ENCODE peak calls at places on chromosome 1, in eight cellular contexts. Z is CD8-positive, alpha-beta memory T cell; F is neuronal stem cell; D is CD8-positive, alpha-beta T cell; Q is aorta; O is uterus; P is mesenchymal stem cell; N is kidney epithelial cell. H is an unnamed sample.

GRCh38 chr1:36366091-36366661 is 19.5 kb downstream of the STK40 start:
- DNase-seq in Z (peak; percentile 81), F (peak; percentile 57), D (peak; percentile 65), Q (peak; percentile 71), O (peak; percentile 37), P (peak; percentile 53), N (no peak), H (peak; percentile 33)

GRCh38 chr1:36207339-36207738 is 16.9 kb upstream of the THRAP3 start:
- DNase-seq in Z (no peak), F (no peak), D (no peak), Q (peak; percentile 92), O (peak; percentile 53), P (peak; percentile 44), N (no peak), H (peak; percentile 87)

GRCh38 chr1:236394905-236395779 is 1.1 kb downstream of the EDARADD start:
- DNase-seq in Z (no peak), F (peak; percentile 46), D (peak; percentile 55), Q (no peak), O (peak; percentile 17), P (peak; percentile 38), N (no peak), H (peak; percentile 45)

GRCh38 chr1:234870020-234870378 is 258.6 kb downstream of the TOMM20 start:
- DNase-seq in Z (no peak), F (no peak), D (no peak), Q (no peak), O (peak; percentile 5), P (no peak), N (no peak), H (no peak)

GRCh38 chr1:67100833-67101232 is 33.9 kb downstream of the C1orf141 start:
- DNase-seq in Z (no peak), F (no peak), D (no peak), Q (no peak), O (no peak), P (no peak), N (no peak), H (no peak)

GRCh38 chr1:153849487-153850185 is 73.1 kb downstream of the GATAD2B start:
- DNase-seq in Z (no peak), F (no peak), D (no peak), Q (no peak), O (no peak), P (no peak), N (no peak), H (no peak)

GRCh38 chr1:103513720-103514119 is 11.8 kb upstream of the RNPC3 start:
- DNase-seq in Z (no peak), F (no peak), D (no peak), Q (no peak), O (no peak), P (no peak), N (no peak), H (peak; percentile 51)

GRCh38 chr1:1148061-1148460 is 25.6 kb upstream of the TTLL10 start:
- DNase-seq in Z (no peak), F (no peak), D (no peak), Q (no peak), O (no peak), P (no peak), N (no peak), H (no peak)

GRCh38 chr1:18926315-18927081 is 24.1 kb upstream of the ALDH4A1 start:
- DNase-seq in Z (peak; percentile 77), F (no peak), D (peak; percentile 84), Q (peak; percentile 92), O (no peak), P (peak; percentile 97), N (peak; percentile 94), H (peak; percentile 98)

GRCh38 chr1:3249236-3249845 is 180.3 kb downstream of the PRDM16 start:
- DNase-seq in Z (no peak), F (peak; percentile 95), D (no peak), Q (no peak), O (no peak), P (no peak), N (no peak), H (no peak)

GRCh38 chr1:115338457-115338820 is 390 bp upstream of the NGF start:
- DNase-seq in Z (no peak), F (no peak), D (no peak), Q (peak; percentile 50), O (no peak), P (no peak), N (no peak), H (no peak)

GRCh38 chr1:111825217-111825616 is 69.5 kb downstream of the DDX20 start:
- DNase-seq in Z (no peak), F (no peak), D (no peak), Q (no peak), O (no peak), P (no peak), N (no peak), H (no peak)

GRCh38 chr1:147384805-147385204 is 142.3 kb downstream of the CHD1L start:
- DNase-seq in Z (no peak), F (no peak), D (no peak), Q (no peak), O (no peak), P (no peak), N (no peak), H (no peak)

GRCh38 chr1:116671835-116672234 is 4.3 kb upstream of the IGSF3 start:
- DNase-seq in Z (no peak), F (no peak), D (no peak), Q (no peak), O (no peak), P (no peak), N (no peak), H (no peak)

GRCh38 chr1:227072991-227073390 is 132.9 kb downstream of the COQ8A start:
- DNase-seq in Z (no peak), F (no peak), D (no peak), Q (no peak), O (no peak), P (peak; percentile 33), N (no peak), H (peak; percentile 72)

GRCh38 chr1:169105087-169105433 is 1.4 kb upstream of the ATP1B1 start:
- DNase-seq in Z (no peak), F (no peak), D (no peak), Q (no peak), O (no peak), P (no peak), N (no peak), H (no peak)

GRCh38 chr1:228101614-228101993 is 1.5 kb downstream of the C1orf35 start:
- DNase-seq in Z (no peak), F (no peak), D (no peak), Q (no peak), O (no peak), P (no peak), N (no peak), H (no peak)

GRCh38 chr1:226738995-226739695 is at the start of gene ITPKB:
- DNase-seq in Z (peak; percentile 88), F (no peak), D (peak; percentile 65), Q (peak; percentile 69), O (peak; percentile 68), P (peak; percentile 88), N (peak; percentile 28), H (peak; percentile 72)

DNA sequence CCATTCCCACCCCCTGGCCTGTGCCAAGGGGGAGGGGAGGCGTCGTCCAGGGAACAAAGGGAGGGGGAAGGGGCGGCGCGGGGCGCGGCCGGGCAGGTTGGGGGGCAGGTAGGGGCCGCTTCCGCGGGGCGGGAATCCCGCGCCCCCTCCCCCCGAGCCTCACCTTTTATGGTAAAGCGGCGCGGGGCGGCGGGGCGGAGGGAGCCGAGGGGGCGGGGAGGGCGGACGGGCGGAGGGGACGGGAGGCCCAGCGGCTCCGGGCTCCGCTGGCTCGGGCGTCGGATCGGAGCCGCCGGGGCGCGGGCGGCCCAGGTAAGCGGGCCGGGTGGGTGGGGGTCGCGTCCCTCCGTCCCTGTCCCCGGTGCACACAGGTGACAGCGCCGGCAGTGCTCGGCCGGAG is at the start of gene FBLIM1:
- DNase-seq in Z (no peak), F (no peak), D (no peak), Q (no peak), O (peak; percentile 42), P (no peak), N (no peak), H (peak; percentile 49)
- H3K4me3 ChIP-seq in Z (no peak within 1 kb of the TSS), F (peak within 1 kb of the TSS; percentile 91), D (peak within 1 kb of the TSS; percentile 19), Q (peak within 1 kb of the TSS; percentile 99), O (peak within 1 kb of the TSS; percentile 88), P (peak within 1 kb of the TSS; percentile 86), N (peak within 1 kb of the TSS; percentile 90), H (peak within 1 kb of the TSS; percentile 77)

DNA sequence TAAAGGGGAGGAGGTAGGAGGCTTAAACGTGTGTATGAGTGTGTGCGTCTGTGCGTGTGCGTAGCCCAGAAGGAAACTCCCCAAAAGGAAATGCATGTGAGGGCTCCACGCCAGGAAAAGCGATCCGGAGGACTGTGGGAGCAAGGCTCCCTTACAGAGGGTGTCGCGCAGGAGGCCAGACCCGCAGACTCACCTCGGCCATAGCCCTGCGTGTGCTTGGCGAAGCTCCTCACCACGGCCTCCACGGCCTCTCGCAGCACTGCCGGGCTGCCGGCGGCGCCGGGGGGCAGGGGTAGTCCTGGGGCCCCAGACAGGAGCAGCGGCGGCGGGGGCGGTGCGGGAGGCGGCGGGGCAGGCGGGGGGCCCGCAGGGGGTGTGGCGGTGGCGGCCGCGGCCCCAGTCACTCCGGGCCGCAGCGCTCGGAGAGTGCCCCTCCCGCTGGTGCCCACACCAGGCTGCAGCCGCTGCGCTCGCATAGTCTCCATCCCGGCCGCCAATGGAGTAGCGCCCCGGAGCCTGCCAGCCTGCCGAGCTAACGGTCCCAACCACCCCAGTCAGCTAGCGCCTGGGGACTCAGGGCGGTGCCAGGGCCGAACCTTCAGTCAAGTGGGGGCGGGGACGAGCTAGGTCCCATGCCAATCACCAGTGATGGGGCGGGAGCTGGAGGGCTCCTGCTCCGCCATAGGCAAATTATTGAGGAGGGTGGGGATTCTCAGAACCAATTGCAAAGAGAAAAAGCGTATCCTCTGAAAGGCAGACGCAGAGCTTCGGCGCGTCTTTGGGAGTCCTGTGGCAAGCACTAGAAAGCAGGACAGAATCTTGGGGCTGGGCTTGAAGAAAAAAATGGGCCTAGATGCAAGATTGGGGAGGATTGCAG is at the start of gene LIX1L:
- DNase-seq in Z (peak; percentile 95), F (peak; percentile 94), D (peak; percentile 96), Q (peak; percentile 98), O (peak; percentile 96), P (peak; percentile 98), N (peak; percentile 79), H (peak; percentile 99)
- H3K27me3 ChIP-seq in Z (no peaks in the 10 kb centered on the region), F (peaks cover 37% of the 10 kb centered on the region), D (no peaks in the 10 kb centered on the region), Q (no peaks in the 10 kb centered on the region), O (no peaks in the 10 kb centered on the region), P (no peaks in the 10 kb centered on the region), N (no peaks in the 10 kb centered on the region), H (no peaks in the 10 kb centered on the region)

GRCh38 chr1:200041337-200042118 is 14.0 kb downstream of the NR5A2 start:
- DNase-seq in Z (no peak), F (peak; percentile 18), D (no peak), Q (no peak), O (no peak), P (no peak), N (no peak), H (no peak)
- H3K4me3 ChIP-seq in Z (no peak overlapping the region), F (no peak overlapping the region), D (no peak overlapping the region), Q (no peak overlapping the region), O (peak overlapping the region; percentile 23), P (no peak overlapping the region), N (no peak overlapping the region), H (no peak overlapping the region)

DNA sequence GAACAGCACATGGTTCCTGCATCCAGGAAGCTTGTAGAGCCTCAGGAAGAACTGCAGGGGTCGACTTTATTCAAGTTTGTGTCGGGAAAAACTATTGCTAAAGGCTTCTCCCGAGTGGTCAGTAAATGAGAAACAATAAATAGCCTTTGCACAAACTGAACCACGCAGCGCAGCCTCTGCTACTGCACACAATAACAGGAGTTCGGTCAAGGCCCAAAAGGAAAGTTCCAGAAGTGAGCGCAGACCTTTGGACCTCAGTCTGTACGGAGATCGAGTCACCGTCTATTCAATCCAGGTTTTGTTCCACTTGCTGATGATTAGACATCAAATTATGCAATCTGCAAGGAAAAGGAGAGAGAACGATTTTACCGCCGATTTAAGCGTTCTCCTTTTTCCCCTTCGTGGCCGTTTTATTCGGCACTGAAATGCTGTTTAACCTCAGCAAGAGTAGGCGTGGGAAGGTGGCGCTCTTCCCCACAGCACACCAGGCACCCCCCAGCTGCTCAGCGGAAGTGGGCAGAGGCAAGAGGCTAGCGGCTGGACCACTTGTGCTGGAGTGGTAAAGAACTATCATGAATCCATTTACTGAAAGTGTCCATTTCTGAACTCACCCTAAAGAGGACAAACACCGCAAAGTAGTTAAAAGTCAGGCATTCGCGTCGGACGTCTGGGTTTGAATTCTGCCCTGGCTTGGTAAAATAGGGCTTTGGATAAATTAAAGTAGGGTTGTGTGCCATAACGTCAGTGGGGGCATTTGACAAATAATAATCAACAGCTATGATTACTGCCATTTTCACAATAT is 6.1 kb upstream of the LHX8 start:
- DNase-seq in Z (no peak), F (no peak), D (no peak), Q (no peak), O (no peak), P (no peak), N (no peak), H (no peak)
- H3K27me3 ChIP-seq in Z (peaks cover 5% of the 10 kb centered on the region), F (peaks cover 54% of the 10 kb centered on the region), D (peaks cover 16% of the 10 kb centered on the region), Q (peaks cover 2% of the 10 kb centered on the region), O (no peaks in the 10 kb centered on the region), P (peaks cover 70% of the 10 kb centered on the region), N (peaks cover 83% of the 10 kb centered on the region), H (peaks cover 64% of the 10 kb centered on the region)